ENCODE peak calls at places on chromosome 7, in eight cellular contexts. J is GM04504, Q is T-helper 22 cell, M is EH, C is GM23248, S is lung microvascular endothelial cell, Y is T-helper 1 cell, N is BE2C. A is an unnamed sample.

GRCh38 chr7:45985902-45986301 is 64.8 kb upstream of the IGFBP3 start:
- DNase-seq in C (peak; percentile 89), Q (no peak), M (peak; percentile 84), S (no peak), Y (no peak), J (peak; percentile 58), N (no peak), A (no peak)

GRCh38 chr7:91852263-91852741 is 28.2 kb downstream of the MTERF1 start:
- DNase-seq in N (no peak), Q (no peak), C (peak; percentile 31), Y (no peak), M (peak; percentile 35), S (no peak), J (no peak), A (no peak)

GRCh38 chr7:31263363-31263762 is 77.2 kb downstream of the NEUROD6 start:
- DNase-seq in M (no peak), Q (no peak), N (no peak), Y (no peak), C (no peak), S (no peak), J (no peak), A (no peak)

GRCh38 chr7:91090684-91091083 is 173.5 kb upstream of the FZD1 start:
- DNase-seq in C (no peak), N (no peak), S (no peak), Y (no peak), J (no peak), M (no peak), Q (no peak), A (no peak)

GRCh38 chr7:35694161-35694783 is 663 bp downstream of the HERPUD2 start:
- DNase-seq in C (peak; percentile 55), S (no peak), J (no peak), Q (no peak), Y (no peak), N (no peak), M (peak; percentile 35), A (no peak)

GRCh38 chr7:157667261-157667660 is 330.5 kb downstream of the DNAJB6 start:
- DNase-seq in N (no peak), Y (no peak), J (no peak), Q (no peak), M (no peak), C (no peak), S (no peak), A (no peak)

GRCh38 chr7:149027560-149028345 is 552 bp downstream of the PDIA4 start:
- DNase-seq in Q (no peak), Y (no peak), N (peak; percentile 21), J (no peak), S (peak; percentile 36), C (peak; percentile 52), M (peak; percentile 39), A (no peak)

GRCh38 chr7:139505563-139505962 is 17.9 kb upstream of the CLEC2L start:
- DNase-seq in M (no peak), C (peak; percentile 37), S (peak; percentile 15), Y (no peak), N (peak; percentile 22), Q (no peak), J (no peak), A (no peak)

GRCh38 chr7:69864822-69865221 is 266.5 kb downstream of the AUTS2 start:
- DNase-seq in J (no peak), Y (no peak), S (no peak), N (no peak), Q (no peak), M (no peak), C (no peak), A (no peak)

GRCh38 chr7:45176886-45177731 is 19.5 kb downstream of the RAMP3 start:
- DNase-seq in Q (no peak), Y (no peak), C (no peak), S (no peak), M (no peak), N (no peak), J (no peak), A (no peak)

GRCh38 chr7:121797283-121798037 is 75.5 kb upstream of the PTPRZ1 start:
- DNase-seq in S (no peak), C (peak; percentile 15), N (no peak), Y (no peak), M (no peak), Q (no peak), J (no peak), A (peak; percentile 4)

GRCh38 chr7:24827589-24827988 is 70.3 kb upstream of the GSDME start:
- DNase-seq in Q (no peak), S (no peak), N (no peak), C (peak; percentile 87), Y (no peak), M (peak; percentile 90), J (peak; percentile 32), A (no peak)

A was measured in cerebellum.